ENCODE peak calls at places on chromosome 20, in six cellular contexts. N, R, T, A, W and B are unnamed samples.

GRCh38 chr20:16553684-16554083 is 19.6 kb downstream of the KIF16B start:
- DNase-seq in A (no peak), T (no peak), W (no peak), N (no peak), R (no peak), B (no peak)

GRCh38 chr20:60078351-60079250 is 120.4 kb downstream of the CDH26 start:
- DNase-seq in T (no peak), N (no peak), R (no peak), W (no peak), A (no peak), B (no peak)

GRCh38 chr20:58059145-58059544 is 169.3 kb downstream of the ANKRD60 start:
- DNase-seq in T (no peak), R (no peak), W (no peak), A (no peak), N (no peak), B (no peak)

GRCh38 chr20:58550661-58551060 is 35.5 kb upstream of the APCDD1L start:
- DNase-seq in W (no peak), A (no peak), R (peak), N (no peak), T (no peak), B (no peak)

GRCh38 chr20:59016795-59017492 is 2.3 kb upstream of the TUBB1 start:
- DNase-seq in W (no peak), N (no peak), T (no peak), R (no peak), A (peak), B (no peak)

GRCh38 chr20:36167826-36168634 is 13.5 kb downstream of the EPB41L1 start:
- DNase-seq in T (no peak), R (no peak), A (no peak), W (no peak), N (no peak), B (no peak)

GRCh38 chr20:1822564-1823420 is 72.4 kb upstream of the SIRPA start:
- DNase-seq in T (no peak), W (no peak), A (no peak), N (no peak), R (no peak), B (no peak)

GRCh38 chr20:37209661-37210314 is 30.4 kb upstream of the MROH8 start:
- DNase-seq in T (no peak), N (no peak), A (no peak), R (no peak), W (no peak), B (no peak)

GRCh38 chr20:3068986-3069900 is 2.2 kb upstream of the OXT start:
- DNase-seq in N (peak), A (no peak), W (no peak), R (no peak), T (no peak), B (no peak)

GRCh38 chr20:63062188-63063140 is 55.7 kb upstream of the BHLHE23 start:
- DNase-seq in R (no peak), A (no peak), N (no peak), T (peak), W (no peak), B (no peak)

GRCh38 chr20:62628691-62629090 is 13.6 kb upstream of the SLCO4A1 start:
- DNase-seq in A (no peak), W (no peak), R (no peak), N (no peak), T (peak), B (no peak)

GRCh38 chr20:50958733-50959542 is at the start of gene MOCS3:
- DNase-seq in N (peak), W (peak), R (peak), A (peak), T (peak), B (peak)

GRCh38 chr20:33387177-33387576 is 14.1 kb downstream of the CDK5RAP1 start:
- DNase-seq in R (no peak), T (no peak), N (no peak), W (no peak), A (no peak), B (no peak)

GRCh38 chr20:24206995-24207394 is 218.4 kb upstream of the GGTLC1 start:
- DNase-seq in A (no peak), W (no peak), T (no peak), R (peak), N (no peak), B (no peak)

GRCh38 chr20:54608978-54609377 is 133.6 kb downstream of the DOK5 start:
- DNase-seq in T (no peak), R (no peak), W (no peak), A (no peak), N (no peak), B (no peak)

GRCh38 chr20:41654292-41654691 is 36.1 kb upstream of the CHD6 start:
- DNase-seq in R (no peak), A (no peak), W (no peak), T (no peak), N (no peak), B (no peak)

GRCh38 chr20:18831830-18832229 is 18.2 kb downstream of the SCP2D1 start:
- DNase-seq in R (no peak), W (no peak), T (no peak), N (peak), A (no peak), B (no peak)

GRCh38 chr20:37888641-37889040 is 14.3 kb upstream of the VSTM2L start:
- DNase-seq in W (no peak), R (no peak), T (no peak), A (no peak), N (no peak), B (no peak)

GRCh38 chr20:3679749-3680700 is 1.8 kb downstream of the ADAM33 start:
- DNase-seq in N (peak), W (no peak), R (peak), A (no peak), T (peak), B (no peak)

GRCh38 chr20:53070714-53071392 is 98.7 kb downstream of the TSHZ2 start:
- DNase-seq in N (no peak), T (no peak), W (peak), A (no peak), R (no peak), B (no peak)

GRCh38 chr20:57585466-57586213 is 24.7 kb downstream of the PCK1 start:
- DNase-seq in A (no peak), W (no peak), T (no peak), R (no peak), N (no peak), B (no peak)